ENCODE peak calls at places on chromosomes 13 and 19, in four cellular contexts. N is GM23338, V is SK-N-SH, H is Panc1. C is an unnamed sample.

GRCh38 chr19:17049711-17050280 is 23.2 kb upstream of the CPAMD8 start:
- DNase-seq in V (no peak), H (no peak), N (no peak), C (no peak)

GRCh38 chr19:41543582-41543981 is 32.4 kb upstream of the CEACAM21 start:
- DNase-seq in H (no peak), N (no peak), V (no peak), C (no peak)

GRCh38 chr19:17058236-17058635 is 17.0 kb downstream of the HAUS8 start:
- DNase-seq in V (no peak), H (no peak), N (no peak), C (no peak)

GRCh38 chr13:39451860-39452301 is 151.1 kb downstream of the LHFPL6 start:
- DNase-seq in V (no peak), N (no peak), H (no peak), C (no peak)

GRCh38 chr13:33348366-33348765 is 62.8 kb upstream of the STARD13 start:
- DNase-seq in N (no peak), V (no peak), H (no peak), C (no peak)

GRCh38 chr13:66341038-66341437 is 889.1 kb downstream of the PCDH9 start:
- DNase-seq in N (peak), H (no peak), V (no peak), C (no peak)

GRCh38 chr19:38685666-38686529 is 38.4 kb downstream of the ACTN4 start:
- DNase-seq in V (peak), H (no peak), N (peak), C (no peak)

GRCh38 chr13:41515491-41516139 is 58.3 kb downstream of the RGCC start:
- DNase-seq in V (no peak), H (no peak), N (no peak), C (no peak)

GRCh38 chr19:41320185-41320518 is 10.2 kb downstream of the CCDC97 start:
- DNase-seq in V (no peak), H (no peak), N (no peak), C (no peak)

GRCh38 chr13:25192489-25192888 is 20.4 kb upstream of the AMER2 start:
- DNase-seq in N (no peak), V (no peak), H (no peak), C (no peak)

GRCh38 chr13:32496574-32497160 is 41.9 kb downstream of the N4BP2L2 start:
- DNase-seq in N (no peak), H (no peak), V (no peak), C (no peak)

GRCh38 chr19:1505012-1505411 is 7.8 kb downstream of the ADAMTSL5 start:
- DNase-seq in V (no peak), H (no peak), N (no peak), C (no peak)

GRCh38 chr13:87123987-87124784 is 547.0 kb upstream of the SLITRK5 start:
- DNase-seq in V (no peak), N (peak), H (peak), C (no peak)

GRCh38 chr19:16807416-16808274 is 21.6 kb upstream of the SIN3B start:
- DNase-seq in H (no peak), N (no peak), V (no peak), C (no peak)

GRCh38 chr19:29302002-29302928 is 89.3 kb upstream of the UQCRFS1 start:
- DNase-seq in N (no peak), H (no peak), V (no peak), C (no peak)

GRCh38 chr13:46885018-46885417 is 11.8 kb downstream of the HTR2A start:
- DNase-seq in V (no peak), H (no peak), N (no peak), C (no peak)

GRCh38 chr19:35403116-35403760 is 32.4 kb downstream of the GPR42 start:
- DNase-seq in V (no peak), N (no peak), H (no peak), C (no peak)

GRCh38 chr13:102402292-102402691 is 444 bp upstream of the FGF14 start:
- DNase-seq in N (peak), H (no peak), V (peak), C (peak)

GRCh38 chr19:38385804-38386257 is 2.0 kb downstream of the GGN start:
- DNase-seq in V (peak), H (no peak), N (peak), C (no peak)

GRCh38 chr19:56308792-56309191 is 5.8 kb downstream of the ZSCAN5A start:
- DNase-seq in H (no peak), V (no peak), N (no peak), C (no peak)

GRCh38 chr13:101452519-101453485 is at the start of gene ITGBL1:
- DNase-seq in H (no peak), N (no peak), V (peak), C (peak)

GRCh38 chr19:30017172-30017571 is 75.1 kb downstream of the URI1 start:
- DNase-seq in H (no peak), N (no peak), V (no peak), C (no peak)

GRCh38 chr13:95822303-95822702 is 145.4 kb downstream of the DNAJC3 start:
- DNase-seq in H (no peak), N (no peak), V (no peak), C (no peak)

GRCh38 chr19:46661020-46661731 is at the start of gene DACT3:
- DNase-seq in H (peak), N (peak), V (peak), C (peak)

GRCh38 chr13:112229445-112229844 is 146.7 kb upstream of the SPACA7 start:
- DNase-seq in H (no peak), V (no peak), N (no peak), C (no peak)

GRCh38 chr13:94199135-94199534 is 280.3 kb downstream of the DCT start:
- DNase-seq in V (no peak), H (no peak), N (no peak), C (no peak)

GRCh38 chr19:46040952-46041500 is at the start of gene IGFL4:
- DNase-seq in N (no peak), H (no peak), V (no peak), C (no peak)

GRCh38 chr13:80894930-80895329 is 554.0 kb upstream of the SPRY2 start:
- DNase-seq in V (no peak), H (no peak), N (no peak), C (no peak)

GRCh38 chr13:60091573-60091972 is 72.2 kb downstream of the DIAPH3 start:
- DNase-seq in N (no peak), H (no peak), V (no peak), C (no peak)

GRCh38 chr19:55369651-55370304 is 485 bp downstream of the IL11 start:
- DNase-seq in H (no peak), V (peak), N (peak), C (peak)

GRCh38 chr19:3386447-3387234 is 20.3 kb downstream of the NFIC start:
- DNase-seq in H (no peak), V (peak), N (no peak), C (no peak)

GRCh38 chr13:79647518-79647917 is 166.6 kb downstream of the NDFIP2 start:
- DNase-seq in N (no peak), H (no peak), V (peak), C (no peak)

GRCh38 chr13:102856603-102857002 is 10.8 kb downstream of the ERCC5 start:
- DNase-seq in V (no peak), H (no peak), N (no peak), C (no peak)

GRCh38 chr19:35703343-35703742 is 1.0 kb upstream of the ZBTB32 start:
- DNase-seq in N (peak), H (no peak), V (peak), C (no peak)

GRCh38 chr13:50426932-50427331 is 411.7 kb downstream of the KCNRG start:
- DNase-seq in V (no peak), H (no peak), N (no peak), C (no peak)

GRCh38 chr13:74767031-74767430 is 632.8 kb upstream of the KLF12 start:
- DNase-seq in H (no peak), N (no peak), V (no peak), C (no peak)

GRCh38 chr13:73385848-73386247 is 327.0 kb downstream of the KLF5 start:
- DNase-seq in N (no peak), V (no peak), H (no peak), C (no peak)
- H3K27ac ChIP-seq in N (no peak), V (no peak), H (no peak), C (no peak)

GRCh38 chr19:14398563-14398962 is 17.3 kb downstream of the ADGRE5 start:
- DNase-seq in V (no peak), H (no peak), N (no peak), C (peak)

GRCh38 chr19:14405758-14406644 is 13.1 kb downstream of the DDX39A start:
- DNase-seq in H (no peak), V (peak), N (peak), C (peak)

GRCh38 chr19:14405380-14405757 is 13.8 kb downstream of the DDX39A start:
- DNase-seq in N (peak), V (no peak), H (no peak), C (no peak)

GRCh38 chr19:14404322-14404721 is 14.8 kb downstream of the DDX39A start:
- DNase-seq in V (no peak), N (no peak), H (no peak), C (no peak)

DNA sequence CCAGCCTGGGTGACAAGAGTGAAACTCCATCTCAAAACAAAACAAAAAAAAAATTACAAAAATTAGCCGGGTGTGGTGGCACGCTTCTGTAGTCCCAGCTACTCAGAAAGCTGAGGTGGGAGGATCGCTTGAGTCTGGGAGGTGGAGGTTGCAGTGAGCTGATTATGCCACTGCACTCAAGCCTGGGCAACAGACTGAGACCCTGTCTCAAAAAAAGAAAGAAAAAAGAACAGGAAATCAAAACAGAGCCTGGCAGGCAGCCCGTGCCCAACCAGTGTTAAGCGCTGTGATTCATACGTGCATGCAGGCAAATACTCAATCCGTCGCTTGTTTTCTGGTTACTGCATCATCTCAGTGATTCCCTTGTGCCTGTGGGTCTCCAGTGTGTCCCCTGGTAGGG is 18.2 kb downstream of the DDX39A start:
- DNase-seq in H (no peak), V (no peak), N (no peak), C (no peak)
- H3K27ac ChIP-seq in H (no peak), V (no peak), N (no peak), C (no peak)

GRCh38 chr19:8457209-8457608 is 12.4 kb downstream of the HNRNPM start:
- DNase-seq in N (no peak), H (no peak), V (no peak), C (no peak)

GRCh38 chr19:8457802-8458201 is 13.0 kb downstream of the HNRNPM start:
- DNase-seq in V (no peak), N (no peak), H (no peak), C (no peak)

GRCh38 chr19:8459095-8459494 is 14.3 kb downstream of the HNRNPM start:
- DNase-seq in V (no peak), H (no peak), N (no peak), C (no peak)

GRCh38 chr19:8459520-8460260 is 14.9 kb downstream of the HNRNPM start:
- DNase-seq in N (no peak), V (no peak), H (peak), C (no peak)

DNA sequence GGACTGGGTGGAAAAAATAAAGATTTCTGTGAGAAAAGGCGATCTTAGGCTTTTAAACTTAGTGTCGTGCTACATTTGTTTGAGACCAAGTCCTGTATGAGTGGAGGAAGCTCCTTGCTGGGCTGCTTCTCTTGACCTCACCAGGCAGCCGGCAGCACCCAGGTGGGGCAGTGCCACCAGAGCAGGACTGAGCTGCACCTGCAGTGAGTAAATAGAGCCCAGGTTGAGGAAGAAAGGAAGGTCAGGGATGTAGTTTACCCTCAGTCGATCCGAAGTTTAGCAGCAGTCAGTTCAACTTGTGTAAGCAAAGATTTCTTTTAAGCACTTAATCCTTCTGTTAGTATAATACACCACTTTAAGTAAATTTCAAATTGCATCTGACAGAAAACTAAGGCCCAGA is 13.6 kb downstream of the HNRNPM start:
- DNase-seq in N (no peak), V (no peak), H (no peak), C (no peak)
- H3K27ac ChIP-seq in N (peak), V (no peak), H (peak), C (no peak)

DNA sequence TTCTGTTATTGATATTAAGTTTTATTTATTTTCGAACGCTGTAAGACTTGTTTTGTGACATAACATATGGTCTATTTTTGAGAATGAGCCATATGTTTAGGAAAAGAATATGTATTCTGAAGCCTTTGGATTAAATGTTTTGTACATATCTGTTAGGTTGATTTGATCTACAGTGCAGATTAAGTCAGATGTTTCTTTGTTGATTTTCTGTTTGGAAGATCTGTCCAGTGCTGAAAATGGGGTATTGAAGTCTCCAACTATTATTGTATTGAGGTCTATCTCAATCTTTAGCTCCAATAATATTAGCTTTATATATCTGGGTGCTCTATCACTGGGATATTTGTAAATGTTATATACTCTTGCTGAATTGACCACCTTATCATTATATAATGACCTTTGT is 97.9 kb downstream of the MTUS2 start:
- DNase-seq in H (no peak), V (no peak), N (no peak), C (no peak)
- H3K27ac ChIP-seq in H (no peak), V (no peak), N (no peak), C (no peak)

GRCh38 chr19:14401468-14401867 is 17.7 kb downstream of the DDX39A start:
- DNase-seq in V (no peak), N (no peak), H (no peak), C (peak)
- H3K27ac ChIP-seq in V (no peak), N (no peak), H (no peak), C (no peak)

DNA sequence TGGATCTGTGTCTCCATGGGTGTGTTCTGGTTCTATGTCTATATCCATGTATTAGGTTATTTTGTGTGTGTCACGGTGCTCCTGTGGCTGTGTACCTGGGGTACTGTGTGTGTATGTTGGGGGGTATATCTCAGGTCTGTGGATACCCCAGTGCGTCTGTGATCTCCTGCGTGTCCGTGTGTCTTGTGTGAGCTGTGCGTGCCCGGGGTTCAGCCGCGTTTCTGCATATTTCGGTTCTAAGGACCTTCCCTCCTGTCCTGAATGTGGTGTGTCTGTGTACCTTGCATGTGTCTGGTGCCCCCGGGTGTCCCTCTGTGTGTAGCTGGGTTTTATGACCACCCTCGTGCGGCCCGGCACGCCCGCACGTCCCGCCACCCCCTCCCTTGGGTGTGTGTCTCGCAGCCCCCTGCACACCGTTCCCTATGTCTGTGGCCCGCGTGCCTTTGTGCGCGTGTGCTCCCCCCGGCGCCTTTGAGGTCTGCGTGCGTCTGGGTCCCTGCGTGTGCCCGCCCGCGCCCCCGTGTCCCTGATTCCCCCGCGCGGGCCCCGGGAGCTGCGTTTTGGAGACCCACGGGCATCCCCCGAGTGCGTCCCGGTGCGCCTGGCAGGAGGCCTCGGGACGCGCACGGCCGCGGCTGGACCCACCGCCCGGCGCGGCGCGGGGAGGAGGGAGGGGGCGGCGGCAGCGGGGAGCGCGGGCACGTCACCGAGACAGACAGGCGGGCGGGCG is 12.3 kb upstream of the NANOS3 start:
- DNase-seq in H (no peak), V (peak), N (no peak), C (peak)
- H3K27ac ChIP-seq in H (no peak), V (peak), N (no peak), C (no peak)